ENCODE peak calls at places on chromosomes 7 and 10, in nine cellular contexts. I is gastrocnemius medialis, F is H1, K is colonic mucosa, Q is A673, W is mammary epithelial cell, G is GM06990, X is cardiac muscle cell, N is keratinocyte. C is an unnamed sample. For H3K27me3, the result is how much of the 10 kb centered on the place peaks cover.

GRCh38 chr7:1024331-1024761 is 20.0 kb upstream of the GPR146 start:
- DNase-seq in I (peak), F (no peak), K (no peak), Q (no peak), W (no peak), G (peak), X (no peak), N (no peak), C (no peak)

GRCh38 chr10:63256047-63256773 is 123.1 kb downstream of the NRBF2 start:
- DNase-seq in I (no peak), F (no peak), K (no peak), Q (peak), W (no peak), G (no peak), X (no peak), N (no peak), C (no peak)

GRCh38 chr7:98922392-98923107 is 44.2 kb downstream of the TRRAP start:
- DNase-seq in I (peak), F (no peak), K (no peak), Q (no peak), W (no peak), G (no peak), X (no peak), N (no peak), C (peak)

GRCh38 chr10:94279835-94280709 is 82.7 kb downstream of the NOC3L start:
- DNase-seq in I (no peak), F (peak), K (peak), Q (peak), W (peak), G (no peak), X (peak), N (no peak), C (peak)

GRCh38 chr7:77393261-77393660 is 22.9 kb downstream of the GSAP start:
- DNase-seq in I (no peak), F (no peak), K (no peak), Q (no peak), W (peak), G (peak), X (no peak), N (peak), C (no peak)

GRCh38 chr10:66788142-66788541 is 137.7 kb upstream of the LRRTM3 start:
- DNase-seq in I (no peak), F (no peak), K (no peak), Q (no peak), W (no peak), G (no peak), X (no peak), N (no peak), C (no peak)

GRCh38 chr7:47720907-47721244 is 139.0 kb upstream of the TNS3 start:
- DNase-seq in I (no peak), F (no peak), K (no peak), Q (no peak), W (no peak), G (no peak), X (no peak), N (no peak), C (no peak)

GRCh38 chr10:63005246-63005645 is 127.9 kb upstream of the NRBF2 start:
- DNase-seq in I (no peak), F (no peak), K (no peak), Q (peak), W (peak), G (no peak), X (no peak), N (no peak), C (peak)

GRCh38 chr10:60419249-60419648 is 29.6 kb upstream of the ANK3 start:
- DNase-seq in I (no peak), F (no peak), K (no peak), Q (no peak), W (no peak), G (no peak), X (no peak), N (no peak), C (no peak)

GRCh38 chr10:44828515-44829142 is 82.5 kb upstream of the TMEM72 start:
- DNase-seq in I (no peak), F (no peak), K (no peak), Q (no peak), W (no peak), G (no peak), X (no peak), N (no peak), C (no peak)

GRCh38 chr10:92886334-92886961 is 38.1 kb downstream of the EXOC6 start:
- DNase-seq in I (no peak), F (no peak), K (no peak), Q (no peak), W (peak), G (no peak), X (no peak), N (no peak), C (peak)

GRCh38 chr7:150830957-150831356 is 21.4 kb upstream of the AOC1 start:
- DNase-seq in I (no peak), F (no peak), K (peak), Q (no peak), W (no peak), G (no peak), X (no peak), N (no peak), C (no peak)

GRCh38 chr7:149005427-149006344 is 22.6 kb downstream of the PDIA4 start:
- DNase-seq in I (peak), F (peak), K (peak), Q (peak), W (peak), G (peak), X (peak), N (no peak), C (peak)

GRCh38 chr10:52637592-52637991 is 135.0 kb downstream of the MBL2 start:
- DNase-seq in I (no peak), F (no peak), K (peak), Q (no peak), W (no peak), G (no peak), X (no peak), N (no peak), C (no peak)

GRCh38 chr7:43834463-43835251 is 34.7 kb downstream of the MRPS24 start:
- DNase-seq in I (no peak), F (no peak), K (no peak), Q (peak), W (peak), G (peak), X (no peak), N (no peak), C (peak)
- H3K4me3 ChIP-seq in I (peak), F (no peak), K (no peak), Q (peak), W (no peak), G (peak), X (no peak), N (no peak), C (no peak)

DNA sequence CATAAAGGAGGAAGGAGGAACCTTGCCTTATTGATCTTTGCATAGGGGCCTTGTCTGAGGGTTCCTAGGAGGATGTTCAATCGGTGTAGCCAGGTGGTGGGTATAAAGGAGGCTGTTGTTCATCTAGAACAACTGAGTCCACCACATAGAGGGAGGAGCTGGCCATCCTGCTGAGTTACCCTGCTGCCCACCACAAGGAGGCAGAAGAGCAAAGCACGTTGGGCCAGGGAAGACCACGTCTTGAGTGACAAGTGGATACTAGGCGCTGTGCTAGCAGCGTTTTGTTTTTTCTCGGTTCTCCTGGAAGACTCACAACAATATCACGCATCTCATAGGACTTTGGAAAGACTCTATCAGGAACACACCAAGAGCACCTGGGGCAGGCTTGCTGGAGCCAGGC is 20.0 kb downstream of the FOXI2 start:
- DNase-seq in I (no peak), F (no peak), K (no peak), Q (no peak), W (no peak), G (no peak), X (no peak), N (no peak), C (no peak)
- TF ChIP-seq CTCF in I (no peak), F (peak), K (no peak), Q (no peak), W (no peak), G (peak), X (no peak), N (no peak), C (peak)

DNA sequence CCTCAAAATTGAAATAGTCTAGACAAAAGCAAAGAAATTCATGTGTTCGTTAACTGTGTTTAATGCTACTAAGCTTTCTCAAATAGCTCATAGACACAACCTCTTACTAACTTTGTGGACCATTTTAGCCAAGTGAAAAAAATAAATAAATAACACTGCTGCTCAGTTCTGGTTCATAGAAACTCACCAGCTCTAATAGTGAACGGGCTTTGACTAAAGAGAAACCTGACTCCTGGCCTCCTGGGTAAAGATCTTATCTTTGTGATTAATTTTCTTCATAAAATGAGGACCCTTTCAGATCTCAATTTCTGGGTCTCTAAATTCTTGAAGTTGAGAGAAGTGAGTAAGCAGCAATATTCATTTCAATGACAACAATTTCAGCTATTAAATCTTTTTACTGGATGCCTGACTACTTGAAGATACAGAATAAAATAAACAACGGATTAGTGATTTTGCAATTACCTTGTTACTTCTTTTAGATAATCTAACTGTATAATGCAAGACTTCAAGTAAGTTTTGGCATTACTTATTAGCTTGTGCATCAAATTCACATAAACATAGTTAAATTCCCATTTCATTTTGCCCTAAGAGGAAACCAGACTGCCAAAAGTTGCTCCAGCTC is 3.1 kb downstream of the CADPS2 start:
- DNase-seq in I (no peak), F (no peak), K (no peak), Q (no peak), W (no peak), G (no peak), X (no peak), N (no peak), C (no peak)
- H3K27me3 ChIP-seq in I (under half), F (under half), K (under half), Q (under half), W (under half), G (under half), X (under half), N (under half), C (under half)

DNA sequence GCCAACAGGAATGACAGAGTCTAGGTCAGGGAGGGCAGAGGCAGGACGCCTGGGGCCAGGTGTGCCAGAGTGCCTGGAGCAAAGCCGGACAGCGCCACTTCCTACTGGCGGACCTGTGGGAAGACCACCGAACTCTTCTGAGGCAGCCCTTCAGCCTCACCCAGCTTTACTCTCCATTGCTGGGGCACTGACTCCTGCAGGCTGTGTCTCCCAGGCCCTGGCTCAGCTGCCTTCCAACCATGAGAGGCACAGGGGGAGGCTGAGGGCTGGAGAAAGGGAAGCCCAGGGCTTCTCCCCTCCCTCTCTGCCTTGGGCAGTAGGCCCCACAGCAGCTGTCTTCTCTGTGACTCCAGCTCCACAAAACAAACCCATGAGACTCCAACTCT is 139.6 kb upstream of the UNC5B start:
- DNase-seq in I (no peak), F (no peak), K (no peak), Q (no peak), W (no peak), G (no peak), X (no peak), N (no peak), C (no peak)
- H3K4me3 ChIP-seq in I (no peak), F (no peak), K (no peak), Q (no peak), W (no peak), G (no peak), X (no peak), N (no peak), C (no peak)